ENCODE peak calls at places on chromosomes 5 and 9, in ten cellular contexts. A is stimulated activated CD4-positive, alpha-beta T cell treated with anti-CD3 and anti-CD28 coated beads, Interleukin-4, amount 100 ng/mL, for 1 hour; C is Calu3; P is lower leg skin; G is Right ventricle myocardium superior; Z is HTR-8/SVneo; M is right atrium auricular region; L is upper lobe of right lung; Q is HFF-Myc; B is activated T-helper 1 cell treated with Interleukin-2 at 50 U/mL for 16 hours. F is an unnamed sample.

GRCh38 chr9:95139121-95139520 is 178.4 kb downstream of the FANCC start:
- DNase-seq in M (no peak), Z (no peak), P (no peak), L (no peak), A (no peak), G (no peak), C (no peak), B (no peak), Q (no peak), F (no peak)

GRCh38 chr9:120384925-120385272 is 195.1 kb downstream of the CDK5RAP2 start:
- DNase-seq in Z (no peak), M (no peak), L (no peak), G (no peak), Q (no peak), P (no peak), A (no peak), C (no peak), B (no peak), F (no peak)

GRCh38 chr9:113851860-113852259 is 24.2 kb upstream of the ZNF618 start:
- DNase-seq in Z (no peak), G (no peak), Q (no peak), L (no peak), A (no peak), B (no peak), M (no peak), P (no peak), C (no peak), F (no peak)

GRCh38 chr9:28024616-28025147 is 451.4 kb upstream of the C9orf72 start:
- DNase-seq in B (no peak), M (no peak), L (no peak), P (no peak), Q (no peak), G (no peak), Z (no peak), C (no peak), A (no peak), F (no peak)

GRCh38 chr9:76351006-76351405 is 43.2 kb downstream of the RFK start:
- DNase-seq in M (no peak), A (no peak), L (no peak), C (no peak), Q (no peak), G (no peak), P (no peak), B (no peak), Z (no peak), F (no peak)

GRCh38 chr5:172595591-172596455 is 45.2 kb upstream of the NEURL1B start:
- DNase-seq in M (no peak), P (no peak), Z (no peak), C (no peak), Q (no peak), G (no peak), B (no peak), A (no peak), L (no peak), F (no peak)

GRCh38 chr5:17907094-17907493 is 272.8 kb downstream of the TAF11L14 start:
- DNase-seq in Z (no peak), A (no peak), G (no peak), P (no peak), Q (no peak), M (no peak), C (no peak), L (no peak), B (no peak), F (no peak)

GRCh38 chr9:127092041-127092608 is 30.3 kb downstream of the ANGPTL2 start:
- DNase-seq in C (no peak), A (no peak), L (no peak), P (no peak), Z (no peak), B (no peak), M (no peak), G (no peak), Q (no peak), F (no peak)

GRCh38 chr5:150318613-150319483 is 16.1 kb upstream of the ARSI start:
- DNase-seq in P (no peak), M (no peak), B (no peak), G (no peak), Q (no peak), L (no peak), C (no peak), A (no peak), Z (no peak), F (no peak)

GRCh38 chr5:61328791-61329617 is 3.1 kb upstream of the ZSWIM6 start:
- DNase-seq in Q (no peak), C (no peak), A (no peak), G (no peak), B (no peak), Z (no peak), P (no peak), M (no peak), L (no peak), F (no peak)

GRCh38 chr9:124780757-124781151 is 3.8 kb downstream of the OLFML2A start:
- DNase-seq in G (no peak), M (peak), Z (no peak), B (no peak), A (no peak), P (no peak), Q (no peak), L (peak), C (no peak), F (no peak)

GRCh38 chr5:24475101-24475500 is 169.7 kb downstream of the CDH10 start:
- DNase-seq in C (no peak), Q (no peak), G (no peak), M (no peak), P (no peak), A (no peak), B (no peak), Z (no peak), L (no peak), F (no peak)

GRCh38 chr9:91589101-91589553 is 165.5 kb upstream of the NFIL3 start:
- DNase-seq in C (no peak), P (peak), Q (peak), A (no peak), G (no peak), L (no peak), Z (no peak), M (no peak), B (no peak), F (no peak)